ENCODE peak calls at places on chromosomes 4 and X, in five cellular contexts. X is RWPE1; S is AG04450; Y is activated CD4-positive, alpha-beta T cell treated with anti-CD3 and anti-CD28 coated beads for 1 hour; L is HT1080. W is an unnamed sample.

GRCh38 chr4:120977435-120977997 is 55.0 kb upstream of the PRDM5 start:
- DNase-seq in X (peak), L (peak), S (peak), Y (no peak), W (peak)

GRCh38 chrX:16807976-16808542 is 21.8 kb downstream of the TXLNG start:
- DNase-seq in L (peak), S (peak), X (peak), Y (no peak), W (no peak)

GRCh38 chr4:183550345-183551080 is 45.7 kb downstream of the ING2 start:
- DNase-seq in X (no peak), S (no peak), Y (no peak), L (no peak), W (no peak)

GRCh38 chr4:15920723-15921591 is 17.6 kb downstream of the FGFBP1 start:
- DNase-seq in S (peak), X (peak), L (peak), Y (no peak), W (peak)

GRCh38 chr4:87360338-87360935 is 30.6 kb downstream of the HSD17B11 start:
- DNase-seq in L (no peak), X (no peak), Y (no peak), S (no peak), W (no peak)

GRCh38 chr4:931194-931959 is 739 bp downstream of the GAK start:
- DNase-seq in X (peak), Y (no peak), S (no peak), L (peak), W (peak)

GRCh38 chrX:39816871-39817731 is 280.7 kb downstream of the BCOR start:
- DNase-seq in Y (no peak), S (no peak), X (no peak), L (peak), W (no peak)

GRCh38 chrX:119482497-119483480 is 14.5 kb downstream of the SLC25A5 start:
- DNase-seq in Y (peak), S (no peak), X (no peak), L (no peak), W (peak)

GRCh38 chr4:173546776-173547175 is 16.7 kb upstream of the HAND2 start:
- DNase-seq in X (no peak), S (no peak), L (no peak), Y (no peak), W (no peak)

GRCh38 chr4:189092596-189092995 is 848.1 kb upstream of the FRG1 start:
- DNase-seq in Y (no peak), S (no peak), X (no peak), L (peak), W (no peak)

GRCh38 chr4:7654550-7655266 is 220.0 kb upstream of the PSAPL1 start:
- DNase-seq in Y (no peak), S (no peak), X (no peak), L (no peak), W (no peak)

GRCh38 chr4:38406243-38406642 is 257.8 kb upstream of the KLF3 start:
- DNase-seq in L (no peak), X (no peak), S (no peak), Y (no peak), W (no peak)

GRCh38 chrX:71660562-71661416 is 6.6 kb upstream of the LOC101059915 start:
- DNase-seq in Y (no peak), X (no peak), L (no peak), S (no peak), W (no peak)

GRCh38 chrX:18616688-18617087 is 55.2 kb downstream of the RS1 start:
- DNase-seq in X (no peak), S (no peak), L (no peak), Y (no peak), W (no peak)

GRCh38 chrX:7059214-7059838 is 88.2 kb upstream of the STS start:
- DNase-seq in Y (no peak), X (no peak), L (no peak), S (no peak), W (no peak)

GRCh38 chr4:112510468-112511293 is 5.3 kb downstream of the NEUROG2 start:
- DNase-seq in S (no peak), X (no peak), L (no peak), Y (no peak), W (no peak)

GRCh38 chr4:185167205-185167604 is 24.1 kb downstream of the SLC25A4 start:
- DNase-seq in X (no peak), Y (no peak), L (peak), S (no peak), W (no peak)

GRCh38 chr4:47831026-47831689 is 6.7 kb downstream of the CORIN start:
- DNase-seq in X (no peak), L (no peak), S (no peak), Y (no peak), W (no peak)

GRCh38 chr4:76951333-76952033 is 1.9 kb downstream of the SEPTIN11 start:
- DNase-seq in L (peak), Y (no peak), S (no peak), X (no peak), W (no peak)

W was measured in RCC 7860.